ENCODE peak calls at places on chromosomes 4 and X, in seven cellular contexts. W, D, R, P, S, J and Y are unnamed samples.

GRCh38 chr4:7703669-7704068 is 236.0 kb downstream of the AFAP1 start:
- DNase-seq in D (no peak), W (no peak), S (no peak), R (no peak), P (no peak), J (peak), Y (no peak)

GRCh38 chr4:41305486-41305885 is 48.8 kb downstream of the UCHL1 start:
- DNase-seq in S (no peak), W (no peak), J (no peak), R (no peak), P (no peak), D (no peak), Y (no peak)

GRCh38 chrX:72045552-72046277 is 86.0 kb downstream of the RTL5 start:
- DNase-seq in R (no peak), W (no peak), J (no peak), S (no peak), D (no peak), P (no peak), Y (peak)

GRCh38 chr4:183139058-183139740 is 40.1 kb downstream of the WWC2 start:
- DNase-seq in R (no peak), J (no peak), S (no peak), W (no peak), D (no peak), P (no peak), Y (no peak)

GRCh38 chr4:105060628-105061027 is 86.0 kb upstream of the TET2 start:
- DNase-seq in S (no peak), D (no peak), R (no peak), P (no peak), J (peak), W (no peak), Y (no peak)

GRCh38 chrX:68693481-68694410 is 46.3 kb downstream of the STARD8 start:
- DNase-seq in W (peak), S (peak), P (peak), R (peak), D (peak), J (peak), Y (no peak)

GRCh38 chrX:2484721-2485459 is 15.9 kb downstream of the DHRSX start:
- DNase-seq in R (no peak), P (peak), J (no peak), S (no peak), D (peak), W (no peak), Y (no peak)

GRCh38 chr4:8721621-8722020 is 129.1 kb downstream of the CPZ start:
- DNase-seq in S (no peak), J (no peak), R (no peak), D (peak), W (no peak), P (no peak), Y (no peak)

GRCh38 chr4:53510981-53511380 is 80.3 kb downstream of the LNX1 start:
- DNase-seq in R (no peak), J (no peak), W (no peak), P (no peak), D (no peak), S (no peak), Y (no peak)

GRCh38 chrX:1221296-1221845 is 8.9 kb upstream of the CRLF2 start:
- DNase-seq in R (no peak), D (no peak), J (no peak), S (no peak), W (no peak), P (no peak), Y (no peak)

GRCh38 chrX:40018021-40018420 is 79.7 kb downstream of the BCOR start:
- DNase-seq in S (no peak), P (no peak), J (no peak), W (no peak), R (no peak), D (no peak), Y (no peak)

GRCh38 chrX:85379174-85379907 is at the start of gene POF1B:
- DNase-seq in S (peak), W (no peak), J (no peak), D (no peak), P (no peak), R (no peak), Y (peak)

GRCh38 chr4:68245594-68245993 is at the start of gene TMPRSS11B:
- DNase-seq in S (no peak), J (no peak), W (no peak), P (no peak), D (no peak), R (no peak), Y (no peak)

GRCh38 chrX:110021180-110022022 is 18.5 kb downstream of the TMEM164 start:
- DNase-seq in D (no peak), P (peak), S (no peak), W (no peak), R (peak), J (no peak), Y (no peak)

GRCh38 chr4:20418865-20419451 is 167.3 kb downstream of the SLIT2 start:
- DNase-seq in P (peak), S (no peak), R (no peak), D (no peak), J (peak), W (no peak), Y (peak)

GRCh38 chr4:31089815-31090214 is 369.6 kb downstream of the PCDH7 start:
- DNase-seq in S (peak), R (no peak), D (peak), W (no peak), J (peak), P (peak), Y (peak)

GRCh38 chrX:109847257-109848187 is 114.5 kb upstream of the ACSL4 start:
- DNase-seq in W (no peak), J (no peak), P (peak), R (no peak), S (no peak), D (no peak), Y (peak)

GRCh38 chrX:38985375-38985774 is 184.1 kb downstream of the MID1IP1 start:
- DNase-seq in P (peak), D (no peak), R (no peak), W (no peak), J (peak), S (no peak), Y (no peak)

GRCh38 chr4:189659302-189659701 is 281.4 kb upstream of the FRG1 start:
- DNase-seq in S (no peak), D (no peak), R (no peak), P (no peak), J (no peak), W (no peak), Y (no peak)

GRCh38 chrX:134520860-134521390 is 61.0 kb downstream of the HPRT1 start:
- DNase-seq in J (peak), W (no peak), P (peak), R (no peak), S (no peak), D (no peak), Y (no peak)

GRCh38 chrX:129679856-129680255 is 25.1 kb upstream of the APLN start:
- DNase-seq in R (no peak), W (no peak), P (no peak), J (no peak), D (no peak), S (no peak), Y (peak)

GRCh38 chr4:10584042-10584441 is 100.5 kb downstream of the CLNK start:
- DNase-seq in J (peak), P (peak), W (peak), D (no peak), R (no peak), S (no peak), Y (peak)

GRCh38 chr4:183469936-183470335 is 25.5 kb downstream of the CDKN2AIP start:
- DNase-seq in D (no peak), W (no peak), P (no peak), R (no peak), S (no peak), J (no peak), Y (peak)

GRCh38 chr4:37741564-37741963 is 55.4 kb upstream of the RELL1 start:
- DNase-seq in R (no peak), P (no peak), W (no peak), J (no peak), D (no peak), S (no peak), Y (no peak)

GRCh38 chr4:94479358-94480141 is 27.8 kb downstream of the PDLIM5 start:
- DNase-seq in W (no peak), J (no peak), R (no peak), S (no peak), D (no peak), P (no peak), Y (no peak)

GRCh38 chrX:119729408-119730201 is 28.8 kb upstream of the SOWAHD start:
- DNase-seq in J (peak), D (peak), W (peak), P (peak), S (peak), R (peak), Y (no peak)

GRCh38 chrX:65451663-65452062 is 82.9 kb downstream of the LAS1L start:
- DNase-seq in D (no peak), W (no peak), R (no peak), P (peak), S (no peak), J (peak), Y (no peak)

GRCh38 chr4:40923326-40924095 is 173.8 kb downstream of the NSUN7 start:
- DNase-seq in D (peak), P (no peak), W (no peak), R (no peak), S (peak), J (no peak), Y (no peak)

GRCh38 chr4:71453516-71453915 is 114.7 kb downstream of the SLC4A4 start:
- DNase-seq in D (no peak), S (no peak), R (no peak), P (no peak), J (no peak), W (no peak), Y (no peak)

GRCh38 chr4:124253080-124253479 is 459.5 kb downstream of the ANKRD50 start:
- DNase-seq in J (no peak), S (no peak), R (no peak), P (no peak), D (peak), W (no peak), Y (no peak)

GRCh38 chrX:19705196-19705769 is 182.1 kb downstream of the SH3KBP1 start:
- DNase-seq in R (no peak), P (peak), J (no peak), D (no peak), S (no peak), W (no peak), Y (no peak)

GRCh38 chr4:37847311-37847710 is 20.8 kb downstream of the PGM2 start:
- DNase-seq in R (no peak), W (no peak), D (no peak), S (no peak), J (no peak), P (no peak), Y (no peak)

GRCh38 chrX:135625995-135626394 is 87.4 kb upstream of the CT45A1 start:
- DNase-seq in P (no peak), S (no peak), R (no peak), W (no peak), D (no peak), J (no peak), Y (no peak)

GRCh38 chrX:128518508-128518907 is 466.3 kb upstream of the ACTRT1 start:
- DNase-seq in P (no peak), D (no peak), J (peak), R (no peak), W (no peak), S (no peak), Y (peak)

GRCh38 chrX:136880003-136880451 is 498 bp downstream of the RBMX start:
- DNase-seq in W (peak), D (no peak), P (peak), J (peak), R (peak), S (peak), Y (no peak)

GRCh38 chrX:39760930-39761329 is 336.8 kb downstream of the BCOR start:
- DNase-seq in S (no peak), P (no peak), D (no peak), W (no peak), J (no peak), R (no peak), Y (no peak)

GRCh38 chrX:37959212-37960021 is 46.9 kb upstream of the SYTL5 start:
- DNase-seq in S (no peak), P (no peak), W (no peak), D (no peak), J (no peak), R (no peak), Y (no peak)

GRCh38 chr4:106409901-106410889 is 41.6 kb upstream of the GIMD1 start:
- DNase-seq in J (no peak), P (no peak), R (no peak), W (no peak), D (no peak), S (no peak), Y (peak)

GRCh38 chrX:154349979-154350378 is 24.5 kb downstream of the FLNA start:
- DNase-seq in W (no peak), R (no peak), J (no peak), S (no peak), D (no peak), P (no peak), Y (no peak)
- H3K27ac ChIP-seq in W (no peak), R (no peak), J (no peak), S (no peak), D (no peak), P (no peak), Y (no peak)

GRCh38 chr4:143403551-143403816 is 66.8 kb downstream of the GAB1 start:
- DNase-seq in D (no peak), P (no peak), J (no peak), R (no peak), S (no peak), W (no peak), Y (no peak)

GRCh38 chr4:143407475-143407874 is 70.8 kb downstream of the GAB1 start:
- DNase-seq in D (no peak), R (no peak), P (peak), S (no peak), J (no peak), W (no peak), Y (no peak)

GRCh38 chr4:143406523-143406922 is 69.8 kb downstream of the GAB1 start:
- DNase-seq in J (no peak), P (peak), R (peak), D (peak), W (peak), S (peak), Y (no peak)

GRCh38 chr4:143404555-143404954 is 67.9 kb downstream of the GAB1 start:
- DNase-seq in R (no peak), D (no peak), P (no peak), W (no peak), S (no peak), J (peak), Y (no peak)

DNA sequence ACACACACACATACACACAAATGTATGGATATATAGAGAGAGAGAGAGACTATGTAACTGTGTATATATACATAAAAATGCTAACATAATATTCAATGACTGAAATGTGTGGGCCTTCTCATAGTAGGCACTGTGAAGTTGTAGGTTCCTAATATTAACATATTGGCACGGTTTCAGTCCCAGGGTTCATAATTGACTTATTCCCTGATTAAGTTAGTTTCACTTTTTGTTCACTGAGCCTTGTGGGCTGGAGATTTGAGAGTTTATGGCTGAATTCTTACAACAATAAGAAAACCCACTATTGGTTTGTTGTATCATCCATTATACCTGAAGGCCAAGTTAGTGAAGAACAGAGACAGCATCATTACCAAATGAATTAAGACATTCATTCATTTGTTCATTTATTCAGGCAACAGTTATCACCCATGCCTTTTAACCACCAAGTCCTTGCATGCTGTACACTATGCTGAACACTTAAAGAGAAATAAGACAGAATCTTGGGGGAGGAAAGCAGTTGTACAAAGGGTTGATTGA is 68.6 kb downstream of the GAB1 start:
- DNase-seq in W (no peak), R (no peak), J (peak), D (no peak), P (no peak), S (no peak), Y (no peak)
- H3K27ac ChIP-seq in W (no peak), R (peak), J (peak), D (peak), P (no peak), S (no peak), Y (no peak)

DNA sequence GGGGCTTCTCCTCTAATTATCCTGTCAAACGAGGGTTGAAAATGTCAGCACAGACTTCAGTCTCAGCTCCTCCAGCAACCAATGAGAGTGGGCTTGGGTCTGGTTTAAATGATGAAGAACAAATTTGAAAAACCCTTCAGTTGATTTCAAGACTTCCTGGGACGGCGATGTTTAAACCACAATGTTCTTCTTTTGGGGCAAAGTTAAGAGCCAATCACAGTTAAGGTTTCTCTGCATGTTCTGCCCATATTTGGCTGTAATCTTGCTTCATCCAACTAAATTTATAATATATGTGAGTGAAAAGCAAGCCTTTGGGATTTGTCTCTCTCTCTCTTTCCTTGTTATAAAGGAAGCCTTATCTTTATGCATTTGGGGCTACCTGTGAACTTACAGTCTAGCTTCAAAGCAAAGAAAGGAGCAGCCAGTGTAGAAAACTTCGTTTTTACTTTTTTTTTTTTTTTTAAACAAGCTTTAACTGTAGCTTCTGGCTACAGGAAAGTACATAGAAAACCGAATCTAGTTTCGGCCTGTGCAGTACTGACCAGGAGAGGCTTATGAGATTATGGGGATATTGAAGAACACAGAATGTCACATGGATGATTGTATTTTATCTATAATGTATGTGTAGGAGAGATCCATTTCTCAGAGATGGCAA is 46.8 kb upstream of the FAM9C start:
- DNase-seq in J (no peak), R (no peak), S (no peak), D (no peak), W (no peak), P (peak), Y (no peak)
- H3K27ac ChIP-seq in J (no peak), R (no peak), S (no peak), D (peak), W (no peak), P (no peak), Y (no peak)

DNA sequence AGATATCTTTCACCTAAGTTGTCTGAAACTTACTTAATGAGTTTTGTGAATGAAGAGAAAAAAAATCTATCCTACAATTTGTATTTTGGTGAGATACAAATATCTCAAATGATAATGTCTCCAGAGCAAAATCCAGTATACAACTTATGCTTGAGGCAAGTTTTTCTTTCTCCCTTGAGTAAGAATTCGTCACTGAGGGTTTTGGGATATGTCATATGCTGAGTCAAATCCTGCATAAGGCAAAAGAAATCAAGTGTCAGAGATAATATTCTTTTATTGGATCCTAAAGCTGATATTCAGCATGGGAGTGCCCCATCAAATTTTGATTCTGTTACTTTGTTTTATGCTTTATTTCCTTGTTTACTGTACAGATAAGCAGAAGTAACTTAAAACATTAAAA is 1308.6 kb downstream of the ARAP2 start:
- DNase-seq in S (no peak), P (no peak), D (no peak), J (no peak), W (no peak), R (no peak), Y (no peak)
- H3K27ac ChIP-seq in S (no peak), P (no peak), D (no peak), J (no peak), W (no peak), R (no peak), Y (no peak)

GRCh38 chr4:145178740-145179139 is 1.6 kb downstream of the OTUD4 start:
- DNase-seq in S (no peak), P (no peak), D (no peak), R (no peak), W (no peak), J (peak), Y (no peak)
- H3K27ac ChIP-seq in S (peak), P (peak), D (peak), R (peak), W (peak), J (peak), Y (peak)

DNA sequence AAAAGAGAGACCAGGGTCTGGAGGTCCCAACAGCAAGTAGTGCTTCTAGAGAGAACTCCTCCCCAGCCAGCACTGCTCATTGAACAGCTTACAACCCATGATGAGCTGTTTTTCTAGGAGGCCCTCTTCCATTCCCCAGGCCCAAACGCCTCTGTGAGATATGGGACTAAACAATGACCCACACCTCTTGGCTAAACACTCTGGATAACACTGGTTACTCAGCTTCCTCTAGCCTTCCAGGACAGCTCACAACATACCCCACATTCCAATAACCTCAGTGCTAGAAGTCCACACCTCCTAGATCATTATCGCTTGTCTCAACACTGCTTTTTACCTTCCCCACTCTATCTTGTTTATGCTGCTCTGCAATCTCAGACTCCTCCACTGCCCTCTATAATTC is 35.4 kb upstream of the PGRMC2 start:
- DNase-seq in D (no peak), J (no peak), P (no peak), R (no peak), S (no peak), W (no peak), Y (peak)
- H3K27ac ChIP-seq in D (no peak), J (no peak), P (no peak), R (no peak), S (no peak), W (no peak), Y (peak)

DNA sequence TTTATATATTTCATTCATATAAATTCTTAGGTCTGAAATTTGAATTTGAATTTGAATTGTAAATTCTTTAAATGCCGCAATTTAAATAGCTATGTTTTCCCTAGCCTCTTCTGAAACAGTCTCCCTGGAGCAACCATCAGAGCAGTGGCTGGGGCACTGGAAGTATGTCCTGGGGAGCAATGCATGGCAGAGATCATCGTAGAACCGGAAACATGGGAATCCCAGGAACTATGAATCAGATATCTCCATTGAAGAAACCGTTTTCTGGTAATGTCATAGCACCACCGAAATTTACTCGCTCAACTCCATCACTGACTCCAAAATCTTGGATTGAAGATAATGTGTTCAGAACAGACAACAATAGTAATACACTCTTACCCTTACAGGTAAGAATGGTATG is 4.9 kb downstream of the CPEB2 start:
- DNase-seq in W (no peak), S (no peak), J (no peak), P (no peak), R (no peak), D (no peak), Y (no peak)
- H3K27ac ChIP-seq in W (no peak), S (no peak), J (no peak), P (no peak), R (no peak), D (peak), Y (no peak)

GRCh38 chr4:99998062-99998880 is 48.2 kb upstream of the H2AZ1 start:
- DNase-seq in S (no peak), P (peak), W (no peak), R (no peak), D (no peak), J (peak), Y (no peak)
- H3K27ac ChIP-seq in S (no peak), P (no peak), W (no peak), R (no peak), D (no peak), J (no peak), Y (peak)